ENCODE peak calls at places on chromosomes 11 and 22, in six cellular contexts. One of them, this sample, is unnamed.

GRCh38 chr11:116177521-116178220 is 595.1 kb downstream of the BUD13 start:
- DNase-seq in CD8-positive, alpha-beta T cell: no peak
- DNase-seq in H9: no peak
- DNase-seq in CD4-positive, CD25-positive, alpha-beta regulatory T cell: no peak
- DNase-seq in body of pancreas: no peak
- DNase-seq in sigmoid colon: no peak
- DNase-seq in this sample: no peak

GRCh38 chr22:23063539-23064380 is 6.6 kb upstream of the GNAZ start:
- DNase-seq in body of pancreas: no peak
- DNase-seq in CD8-positive, alpha-beta T cell: no peak
- DNase-seq in CD4-positive, CD25-positive, alpha-beta regulatory T cell: no peak
- DNase-seq in H9: peak; percentile 20
- DNase-seq in sigmoid colon: peak; percentile 59
- DNase-seq in this sample: no peak

GRCh38 chr11:102849319-102849718 is 5.9 kb upstream of the MMP3 start:
- DNase-seq in CD4-positive, CD25-positive, alpha-beta regulatory T cell: no peak
- DNase-seq in sigmoid colon: no peak
- DNase-seq in H9: no peak
- DNase-seq in body of pancreas: no peak
- DNase-seq in CD8-positive, alpha-beta T cell: no peak
- DNase-seq in this sample: no peak

GRCh38 chr22:20258584-20259335 is 9.4 kb downstream of the RTN4R start:
- DNase-seq in CD8-positive, alpha-beta T cell: peak; percentile 26
- DNase-seq in H9: no peak
- DNase-seq in sigmoid colon: no peak
- DNase-seq in body of pancreas: no peak
- DNase-seq in CD4-positive, CD25-positive, alpha-beta regulatory T cell: no peak
- DNase-seq in this sample: no peak

GRCh38 chr11:100816823-100817222 is 129.7 kb downstream of the ARHGAP42 start:
- DNase-seq in sigmoid colon: no peak
- DNase-seq in body of pancreas: no peak
- DNase-seq in CD8-positive, alpha-beta T cell: no peak
- DNase-seq in H9: no peak
- DNase-seq in CD4-positive, CD25-positive, alpha-beta regulatory T cell: no peak
- DNase-seq in this sample: no peak

GRCh38 chr11:134469627-134470026 is 57.6 kb upstream of the B3GAT1 start:
- DNase-seq in body of pancreas: no peak
- DNase-seq in H9: no peak
- DNase-seq in sigmoid colon: no peak
- DNase-seq in CD4-positive, CD25-positive, alpha-beta regulatory T cell: no peak
- DNase-seq in CD8-positive, alpha-beta T cell: no peak
- DNase-seq in this sample: no peak

GRCh38 chr11:127627629-127628462 is 627.3 kb upstream of the KIRREL3 start:
- DNase-seq in H9: no peak
- DNase-seq in CD4-positive, CD25-positive, alpha-beta regulatory T cell: no peak
- DNase-seq in sigmoid colon: no peak
- DNase-seq in CD8-positive, alpha-beta T cell: no peak
- DNase-seq in body of pancreas: peak; percentile 75
- DNase-seq in this sample: no peak

GRCh38 chr11:85682330-85683305 is 3.4 kb downstream of the CCDC89 start:
- DNase-seq in body of pancreas: peak; percentile 71
- DNase-seq in H9: no peak
- DNase-seq in sigmoid colon: peak; percentile 84
- DNase-seq in CD8-positive, alpha-beta T cell: peak; percentile 69
- DNase-seq in CD4-positive, CD25-positive, alpha-beta regulatory T cell: peak; percentile 31
- DNase-seq in this sample: peak; percentile 55

GRCh38 chr11:75388386-75389275 is 10.7 kb upstream of the RPS3 start:
- DNase-seq in H9: peak; percentile 86
- DNase-seq in CD4-positive, CD25-positive, alpha-beta regulatory T cell: peak; percentile 73
- DNase-seq in body of pancreas: peak; percentile 79
- DNase-seq in sigmoid colon: peak; percentile 75
- DNase-seq in CD8-positive, alpha-beta T cell: peak; percentile 64
- DNase-seq in this sample: peak; percentile 61

GRCh38 chr11:12684821-12685220 is 10.6 kb downstream of the TEAD1 start:
- DNase-seq in sigmoid colon: no peak
- DNase-seq in CD4-positive, CD25-positive, alpha-beta regulatory T cell: no peak
- DNase-seq in CD8-positive, alpha-beta T cell: no peak
- DNase-seq in body of pancreas: no peak
- DNase-seq in H9: no peak
- DNase-seq in this sample: no peak

GRCh38 chr22:27834364-27835185 is 33.0 kb upstream of the MN1 start:
- DNase-seq in H9: no peak
- DNase-seq in sigmoid colon: peak; percentile 35
- DNase-seq in body of pancreas: no peak
- DNase-seq in CD8-positive, alpha-beta T cell: no peak
- DNase-seq in CD4-positive, CD25-positive, alpha-beta regulatory T cell: no peak
- DNase-seq in this sample: no peak

GRCh38 chr11:14262271-14262846 is 96.6 kb downstream of the RRAS2 start:
- DNase-seq in sigmoid colon: no peak
- DNase-seq in CD4-positive, CD25-positive, alpha-beta regulatory T cell: no peak
- DNase-seq in body of pancreas: no peak
- DNase-seq in CD8-positive, alpha-beta T cell: no peak
- DNase-seq in H9: no peak
- DNase-seq in this sample: no peak

GRCh38 chr11:47243454-47243853 is 5.2 kb downstream of the ACP2 start:
- DNase-seq in CD4-positive, CD25-positive, alpha-beta regulatory T cell: no peak
- DNase-seq in H9: no peak
- DNase-seq in CD8-positive, alpha-beta T cell: no peak
- DNase-seq in body of pancreas: no peak
- DNase-seq in sigmoid colon: no peak
- DNase-seq in this sample: no peak

GRCh38 chr11:12287374-12288211 is 89.8 kb upstream of the PARVA start:
- DNase-seq in CD8-positive, alpha-beta T cell: no peak
- DNase-seq in CD4-positive, CD25-positive, alpha-beta regulatory T cell: no peak
- DNase-seq in sigmoid colon: peak; percentile 93
- DNase-seq in body of pancreas: peak; percentile 52
- DNase-seq in H9: peak; percentile 89
- DNase-seq in this sample: no peak

GRCh38 chr22:47444746-47445065 is 682.3 kb downstream of the TBC1D22A start:
- DNase-seq in CD8-positive, alpha-beta T cell: no peak
- DNase-seq in sigmoid colon: peak; percentile 50
- DNase-seq in CD4-positive, CD25-positive, alpha-beta regulatory T cell: no peak
- DNase-seq in H9: no peak
- DNase-seq in body of pancreas: no peak
- DNase-seq in this sample: no peak

GRCh38 chr11:101863361-101863760 is 51.4 kb upstream of the CEP126 start:
- DNase-seq in sigmoid colon: no peak
- DNase-seq in CD8-positive, alpha-beta T cell: no peak
- DNase-seq in body of pancreas: no peak
- DNase-seq in H9: no peak
- DNase-seq in CD4-positive, CD25-positive, alpha-beta regulatory T cell: no peak
- DNase-seq in this sample: no peak

GRCh38 chr11:57800444-57801184 is 39.0 kb downstream of the CTNND1 start:
- DNase-seq in sigmoid colon: no peak
- DNase-seq in H9: peak; percentile 51
- DNase-seq in CD4-positive, CD25-positive, alpha-beta regulatory T cell: peak; percentile 63
- DNase-seq in body of pancreas: peak; percentile 68
- DNase-seq in CD8-positive, alpha-beta T cell: peak; percentile 17
- DNase-seq in this sample: no peak

GRCh38 chr11:59654893-59655292 is 13.9 kb downstream of the PATL1 start:
- DNase-seq in body of pancreas: no peak
- DNase-seq in CD8-positive, alpha-beta T cell: no peak
- DNase-seq in H9: no peak
- DNase-seq in sigmoid colon: no peak
- DNase-seq in CD4-positive, CD25-positive, alpha-beta regulatory T cell: no peak
- DNase-seq in this sample: no peak

GRCh38 chr11:83310718-83311117 is 24.6 kb upstream of the CCDC90B start:
- DNase-seq in H9: no peak
- DNase-seq in sigmoid colon: no peak
- DNase-seq in CD8-positive, alpha-beta T cell: no peak
- DNase-seq in body of pancreas: no peak
- DNase-seq in CD4-positive, CD25-positive, alpha-beta regulatory T cell: no peak
- DNase-seq in this sample: no peak

GRCh38 chr22:32478994-32479393 is 4.4 kb downstream of the FBXO7 start:
- DNase-seq in body of pancreas: no peak
- DNase-seq in sigmoid colon: no peak
- DNase-seq in H9: no peak
- DNase-seq in CD4-positive, CD25-positive, alpha-beta regulatory T cell: no peak
- DNase-seq in CD8-positive, alpha-beta T cell: no peak
- DNase-seq in this sample: no peak

DNA sequence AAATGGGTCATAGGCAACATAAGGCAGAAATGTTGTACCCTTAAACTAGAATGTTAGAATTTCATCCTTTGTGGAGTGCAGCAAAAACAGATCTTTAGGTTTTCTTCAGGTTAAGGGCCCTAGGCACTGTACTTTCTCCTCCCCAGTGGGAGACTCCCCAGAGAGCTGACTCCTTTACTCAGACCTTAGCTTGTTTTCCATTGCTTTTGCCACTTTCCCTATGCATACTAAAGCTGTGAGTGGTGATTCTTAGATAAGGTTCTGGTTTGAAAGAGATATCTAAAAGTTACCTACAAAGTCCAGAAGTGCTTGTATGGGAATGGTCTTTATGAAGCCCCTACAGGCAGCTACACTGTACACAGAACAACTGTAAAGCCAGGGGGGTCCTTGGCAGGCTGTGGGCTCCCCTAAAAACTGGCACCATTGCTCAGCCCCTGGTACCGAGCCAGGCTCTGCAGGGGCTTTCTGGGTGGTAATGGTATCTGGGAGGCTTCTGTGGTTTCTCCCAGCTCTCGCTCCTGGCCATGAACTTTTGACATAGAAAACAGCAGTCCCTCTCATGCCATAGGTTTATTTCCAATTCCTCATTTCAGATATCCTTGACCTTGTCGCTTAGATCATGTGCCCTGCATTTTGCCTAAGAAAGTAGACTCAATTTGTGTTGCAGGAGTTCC is 23.2 kb downstream of the AMOTL1 start:
- DNase-seq in CD8-positive, alpha-beta T cell: no peak
- DNase-seq in body of pancreas: no peak
- DNase-seq in CD4-positive, CD25-positive, alpha-beta regulatory T cell: no peak
- DNase-seq in sigmoid colon: no peak
- DNase-seq in H9: no peak
- DNase-seq in this sample: no peak
- H3K27ac ChIP-seq in CD8-positive, alpha-beta T cell: no peak overlapping the region
- H3K27ac ChIP-seq in body of pancreas: peak overlapping the region; percentile 41
- H3K27ac ChIP-seq in CD4-positive, CD25-positive, alpha-beta regulatory T cell: no peak overlapping the region
- H3K27ac ChIP-seq in sigmoid colon: peak overlapping the region; percentile 10
- H3K27ac ChIP-seq in H9: no peak overlapping the region
- H3K27ac ChIP-seq in this sample: no peak overlapping the region

GRCh38 chr11:36110698-36111410 is 167.0 kb downstream of the LDLRAD3 start:
- DNase-seq in CD8-positive, alpha-beta T cell: no peak
- DNase-seq in H9: no peak
- DNase-seq in CD4-positive, CD25-positive, alpha-beta regulatory T cell: no peak
- DNase-seq in sigmoid colon: no peak
- DNase-seq in body of pancreas: no peak
- DNase-seq in this sample: no peak

GRCh38 chr11:36105743-36106581 is 162.1 kb downstream of the LDLRAD3 start:
- DNase-seq in CD4-positive, CD25-positive, alpha-beta regulatory T cell: no peak
- DNase-seq in sigmoid colon: no peak
- DNase-seq in CD8-positive, alpha-beta T cell: no peak
- DNase-seq in body of pancreas: no peak
- DNase-seq in H9: no peak
- DNase-seq in this sample: no peak

GRCh38 chr11:36109850-36110606 is 166.2 kb downstream of the LDLRAD3 start:
- DNase-seq in sigmoid colon: no peak
- DNase-seq in H9: peak; percentile 61
- DNase-seq in body of pancreas: no peak
- DNase-seq in CD4-positive, CD25-positive, alpha-beta regulatory T cell: no peak
- DNase-seq in CD8-positive, alpha-beta T cell: no peak
- DNase-seq in this sample: no peak

GRCh38 chr11:36109499-36109849 is 165.6 kb downstream of the LDLRAD3 start:
- DNase-seq in sigmoid colon: no peak
- DNase-seq in CD8-positive, alpha-beta T cell: no peak
- DNase-seq in body of pancreas: no peak
- DNase-seq in CD4-positive, CD25-positive, alpha-beta regulatory T cell: no peak
- DNase-seq in H9: no peak
- DNase-seq in this sample: no peak

GRCh38 chr11:36108812-36109498 is 165.1 kb downstream of the LDLRAD3 start:
- DNase-seq in H9: no peak
- DNase-seq in body of pancreas: no peak
- DNase-seq in sigmoid colon: no peak
- DNase-seq in CD8-positive, alpha-beta T cell: no peak
- DNase-seq in CD4-positive, CD25-positive, alpha-beta regulatory T cell: no peak
- DNase-seq in this sample: no peak
- H3K27ac ChIP-seq in H9: peak overlapping the region; percentile 98
- H3K27ac ChIP-seq in body of pancreas: no peak overlapping the region
- H3K27ac ChIP-seq in sigmoid colon: no peak overlapping the region
- H3K27ac ChIP-seq in CD8-positive, alpha-beta T cell: no peak overlapping the region
- H3K27ac ChIP-seq in CD4-positive, CD25-positive, alpha-beta regulatory T cell: no peak overlapping the region
- H3K27ac ChIP-seq in this sample: no peak overlapping the region

GRCh38 chr22:24321999-24322398 is 51.4 kb downstream of the SPECC1L start:
- DNase-seq in CD8-positive, alpha-beta T cell: no peak
- DNase-seq in sigmoid colon: no peak
- DNase-seq in CD4-positive, CD25-positive, alpha-beta regulatory T cell: no peak
- DNase-seq in body of pancreas: no peak
- DNase-seq in H9: no peak
- DNase-seq in this sample: no peak
- H3K27ac ChIP-seq in CD8-positive, alpha-beta T cell: no peak overlapping the region
- H3K27ac ChIP-seq in sigmoid colon: no peak overlapping the region
- H3K27ac ChIP-seq in CD4-positive, CD25-positive, alpha-beta regulatory T cell: no peak overlapping the region
- H3K27ac ChIP-seq in body of pancreas: no peak overlapping the region
- H3K27ac ChIP-seq in H9: no peak overlapping the region
- H3K27ac ChIP-seq in this sample: no peak overlapping the region

GRCh38 chr11:3156661-3157311 is 8.3 kb downstream of the OSBPL5 start:
- DNase-seq in sigmoid colon: peak; percentile 65
- DNase-seq in CD8-positive, alpha-beta T cell: no peak
- DNase-seq in CD4-positive, CD25-positive, alpha-beta regulatory T cell: no peak
- DNase-seq in H9: no peak
- DNase-seq in body of pancreas: no peak
- DNase-seq in this sample: peak; percentile 36
- H3K27ac ChIP-seq in sigmoid colon: peak overlapping the region; percentile 76
- H3K27ac ChIP-seq in CD8-positive, alpha-beta T cell: no peak overlapping the region
- H3K27ac ChIP-seq in CD4-positive, CD25-positive, alpha-beta regulatory T cell: no peak overlapping the region
- H3K27ac ChIP-seq in H9: no peak overlapping the region
- H3K27ac ChIP-seq in body of pancreas: no peak overlapping the region
- H3K27ac ChIP-seq in this sample: no peak overlapping the region